ENCODE peak calls at places on chromosomes 6 and 20, in six cellular contexts. V, K, G, C, Z and Q are unnamed samples. For H3K27me3, the result is how much of the 10 kb centered on the place peaks cover.

GRCh38 chr6:4180653-4181255 is 45.4 kb upstream of the ECI2 start:
- DNase-seq in K (peak), G (no peak), Z (peak), V (no peak), C (peak), Q (no peak)

GRCh38 chr20:53154540-53154939 is 182.4 kb downstream of the TSHZ2 start:
- DNase-seq in V (no peak), C (no peak), G (no peak), Z (no peak), K (no peak), Q (no peak)

GRCh38 chr6:21409231-21409630 is 184.3 kb upstream of the SOX4 start:
- DNase-seq in G (no peak), K (no peak), C (no peak), V (no peak), Z (no peak), Q (no peak)

GRCh38 chr6:155495011-155495768 is 39.6 kb upstream of the NOX3 start:
- DNase-seq in C (peak), Z (peak), K (no peak), V (no peak), G (peak), Q (peak)

GRCh38 chr6:91678679-91679078 is 1091.8 kb upstream of the MAP3K7 start:
- DNase-seq in G (no peak), K (no peak), Z (no peak), V (no peak), C (no peak), Q (no peak)

GRCh38 chr20:50308513-50309279 is 118.1 kb downstream of the CEBPB start:
- DNase-seq in V (peak), G (peak), K (peak), Z (no peak), C (peak), Q (peak)

GRCh38 chr6:140980265-140980887 is 1152.3 kb upstream of the GJE1 start:
- DNase-seq in K (no peak), G (no peak), C (peak), V (no peak), Z (no peak), Q (no peak)

GRCh38 chr6:131981624-131981978 is 30.4 kb upstream of the CCN2 start:
- DNase-seq in C (no peak), G (no peak), K (no peak), V (no peak), Z (no peak), Q (no peak)

GRCh38 chr20:58246346-58246745 is 17.9 kb upstream of the ANKRD60 start:
- DNase-seq in G (peak), C (no peak), V (no peak), Z (no peak), K (peak), Q (no peak)

GRCh38 chr20:33859157-33859695 is 48.1 kb downstream of the CHMP4B start:
- DNase-seq in V (no peak), K (no peak), C (no peak), G (no peak), Z (no peak), Q (no peak)

GRCh38 chr20:50111120-50111828 is 1.7 kb downstream of the UBE2V1 start:
- DNase-seq in G (no peak), C (peak), Z (no peak), K (no peak), V (no peak), Q (no peak)

GRCh38 chr20:427401-427800 is 19.3 kb downstream of the RBCK1 start:
- DNase-seq in V (no peak), C (no peak), G (no peak), K (no peak), Z (no peak), Q (no peak)

GRCh38 chr20:21189761-21190523 is 64.1 kb downstream of the KIZ start:
- DNase-seq in G (no peak), C (no peak), V (no peak), Z (peak), K (no peak), Q (no peak)

GRCh38 chr6:81241717-81242116 is 510.8 kb downstream of the TENT5A start:
- DNase-seq in V (no peak), Z (no peak), K (no peak), C (peak), G (no peak), Q (no peak)

GRCh38 chr20:50130995-50131394 is 18.0 kb upstream of the UBE2V1 start:
- DNase-seq in G (no peak), V (no peak), C (peak), K (no peak), Z (no peak), Q (no peak)

GRCh38 chr6:34593741-34594140 is 37.6 kb upstream of the SPDEF start:
- DNase-seq in G (peak), V (no peak), K (no peak), C (no peak), Z (no peak), Q (no peak)

GRCh38 chr20:49948809-49949507 is 12.8 kb downstream of the RNF114 start:
- DNase-seq in G (no peak), Z (no peak), K (no peak), V (peak), C (peak), Q (peak)

GRCh38 chr20:44031001-44031574 is 116.4 kb downstream of the TOX2 start:
- DNase-seq in Z (no peak), V (no peak), C (no peak), G (no peak), K (no peak), Q (no peak)

GRCh38 chr20:44028868-44029847 is 114.5 kb downstream of the TOX2 start:
- DNase-seq in V (no peak), K (no peak), Z (no peak), G (no peak), C (no peak), Q (no peak)

GRCh38 chr20:21523398-21523868 is 9.6 kb upstream of the NKX2-2 start:
- DNase-seq in G (no peak), Z (no peak), V (no peak), C (no peak), K (no peak), Q (no peak)

GRCh38 chr6:157860505-157860991 is 37.5 kb downstream of the SNX9 start:
- DNase-seq in K (no peak), C (peak), V (no peak), Z (no peak), G (no peak), Q (no peak)

GRCh38 chr6:101747711-101748110 is 354.2 kb downstream of the GRIK2 start:
- DNase-seq in Z (no peak), K (no peak), C (no peak), G (no peak), V (no peak), Q (no peak)

GRCh38 chr6:113634352-113635163 is 222.6 kb upstream of the MARCKS start:
- DNase-seq in K (no peak), Z (no peak), V (no peak), G (no peak), C (peak), Q (no peak)

GRCh38 chr20:37131486-37131885 is 35.7 kb upstream of the RBL1 start:
- DNase-seq in V (no peak), C (no peak), K (no peak), Z (no peak), G (no peak), Q (no peak)

GRCh38 chr20:25054133-25054820 is 3.7 kb downstream of the ACSS1 start:
- DNase-seq in C (no peak), V (no peak), G (no peak), K (no peak), Z (no peak), Q (no peak)

GRCh38 chr6:40414617-40415016 is 172.5 kb downstream of the LRFN2 start:
- DNase-seq in G (no peak), Z (no peak), K (no peak), V (no peak), C (no peak), Q (no peak)

GRCh38 chr6:1870267-1870666 is 260.6 kb downstream of the FOXC1 start:
- DNase-seq in V (no peak), K (no peak), Z (no peak), G (no peak), C (no peak), Q (no peak)

GRCh38 chr6:136523196-136523595 is 27.0 kb downstream of the MAP7 start:
- DNase-seq in Z (no peak), V (no peak), C (no peak), G (no peak), K (no peak), Q (no peak)

GRCh38 chr6:137780447-137781034 is 86.5 kb upstream of the TNFAIP3 start:
- DNase-seq in K (no peak), Z (no peak), G (no peak), C (peak), V (no peak), Q (no peak)

GRCh38 chr6:24428615-24429014 is 25.9 kb downstream of the MRS2 start:
- DNase-seq in C (peak), Z (no peak), K (no peak), V (no peak), G (no peak), Q (no peak)

GRCh38 chr6:69933239-69933638 is 66.9 kb downstream of the COL19A1 start:
- DNase-seq in Z (no peak), G (no peak), K (no peak), C (peak), V (no peak), Q (no peak)

GRCh38 chr6:96542702-96543101 is 20.2 kb upstream of the FHL5 start:
- DNase-seq in G (no peak), Z (no peak), K (no peak), C (no peak), V (no peak), Q (no peak)

GRCh38 chr20:49312661-49313060 is 34.8 kb upstream of the ZNFX1 start:
- DNase-seq in K (no peak), C (no peak), V (no peak), G (no peak), Z (no peak), Q (no peak)

GRCh38 chr6:168956141-168956838 is 297.4 kb downstream of the THBS2 start:
- DNase-seq in C (peak), Z (no peak), V (no peak), G (no peak), K (no peak), Q (no peak)

GRCh38 chr20:13753436-13754036 is 31.2 kb downstream of the ESF1 start:
- DNase-seq in C (no peak), V (no peak), K (no peak), G (no peak), Z (no peak), Q (no peak)

GRCh38 chr6:156589281-156589680 is 187.9 kb upstream of the ARID1B start:
- DNase-seq in Z (no peak), K (peak), C (peak), V (peak), G (no peak), Q (peak)

GRCh38 chr20:5205348-5206210 is 78.8 kb downstream of the CDS2 start:
- DNase-seq in G (peak), C (peak), Z (peak), V (peak), K (no peak), Q (peak)

GRCh38 chr6:9397981-9398559 is 962.7 kb upstream of the SLC35B3 start:
- DNase-seq in Z (no peak), V (no peak), G (peak), C (no peak), K (no peak), Q (no peak)

GRCh38 chr6:139108378-139108777 is 26.5 kb upstream of the HECA start:
- DNase-seq in V (no peak), C (no peak), K (no peak), Z (no peak), G (no peak), Q (no peak)

GRCh38 chr6:149474108-149474935 is 10.5 kb downstream of the ZC3H12D start:
- DNase-seq in V (no peak), K (no peak), C (no peak), G (no peak), Z (no peak), Q (no peak)

GRCh38 chr20:63124782-63125580 is 91.0 kb downstream of the YTHDF1 start:
- DNase-seq in K (no peak), G (no peak), Z (no peak), C (no peak), V (no peak), Q (no peak)

GRCh38 chr20:63125581-63125892 is 90.4 kb downstream of the YTHDF1 start:
- DNase-seq in G (no peak), C (no peak), V (no peak), K (no peak), Z (no peak), Q (no peak)

GRCh38 chr20:63122626-63123025 is 93.3 kb downstream of the YTHDF1 start:
- DNase-seq in V (no peak), C (no peak), G (no peak), K (no peak), Z (no peak), Q (no peak)

GRCh38 chr20:63123326-63123725 is 92.6 kb downstream of the YTHDF1 start:
- DNase-seq in Z (no peak), C (no peak), K (no peak), V (no peak), G (no peak), Q (no peak)

GRCh38 chr20:63124092-63124781 is 91.7 kb downstream of the YTHDF1 start:
- DNase-seq in G (no peak), C (peak), K (no peak), V (no peak), Z (no peak), Q (no peak)
- H3K27me3 ChIP-seq in G (under half), C (under half), K (under half), V (under half), Z (half or more), Q (under half)

GRCh38 chr6:10407018-10407673 is 7.7 kb downstream of the TFAP2A start:
- DNase-seq in G (no peak), V (no peak), K (no peak), Z (no peak), C (no peak), Q (no peak)
- H3K27me3 ChIP-seq in G (under half), V (under half), K (under half), Z (half or more), C (under half), Q (under half)

DNA sequence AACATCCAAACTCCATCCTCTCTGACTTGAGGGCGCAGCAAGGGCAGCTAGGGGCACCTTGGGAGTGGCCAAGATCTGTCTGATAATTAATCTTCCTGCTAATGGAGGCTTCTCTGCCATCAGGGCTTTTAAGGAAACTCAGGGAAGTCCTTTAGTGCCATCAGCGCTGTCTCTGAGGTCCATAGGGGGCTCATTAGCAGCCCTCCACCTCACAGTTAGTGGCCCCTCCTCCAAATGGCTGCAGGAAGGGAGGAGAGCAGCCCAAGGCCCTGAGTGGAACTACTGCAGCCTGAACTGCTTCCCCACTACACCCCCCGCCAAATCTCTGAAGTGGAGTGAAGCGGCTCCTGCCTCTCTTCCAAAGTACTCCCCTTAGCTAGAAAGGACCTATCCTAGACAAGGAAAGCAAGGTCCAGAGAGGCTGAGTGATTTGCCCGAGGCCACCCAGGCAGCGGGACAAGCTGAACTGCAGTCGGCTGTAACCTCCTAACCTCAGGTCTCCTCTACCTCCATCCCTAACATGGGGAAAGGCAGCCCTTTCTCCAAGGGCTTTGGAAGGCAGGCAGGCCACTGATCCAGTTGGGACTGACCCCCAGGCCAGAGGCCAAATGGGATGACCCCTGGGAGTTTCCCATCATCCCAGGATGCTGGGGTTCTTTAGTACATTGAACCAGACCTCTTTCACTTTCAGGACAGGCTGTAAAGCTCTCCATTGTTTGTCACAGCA is 39.5 kb upstream of the ZFAND3 start:
- DNase-seq in C (no peak), Z (no peak), V (no peak), G (no peak), K (no peak), Q (no peak)
- H3K27me3 ChIP-seq in C (under half), Z (under half), V (under half), G (under half), K (under half), Q (under half)

GRCh38 chr6:11065436-11066202 is 21.5 kb upstream of the ELOVL2 start:
- DNase-seq in Z (no peak), V (no peak), G (no peak), C (no peak), K (no peak), Q (no peak)

GRCh38 chr6:11066505-11067347 is 22.6 kb upstream of the ELOVL2 start:
- DNase-seq in G (no peak), Z (no peak), C (no peak), V (no peak), K (no peak), Q (no peak)

GRCh38 chr6:11064836-11065235 is 20.7 kb upstream of the ELOVL2 start:
- DNase-seq in G (no peak), V (no peak), C (no peak), Z (peak), K (no peak), Q (no peak)

GRCh38 chr6:11062083-11062482 is 18.0 kb upstream of the ELOVL2 start:
- DNase-seq in G (no peak), V (no peak), K (no peak), C (no peak), Z (no peak), Q (no peak)

GRCh38 chr6:11062715-11063114 is 18.6 kb upstream of the ELOVL2 start:
- DNase-seq in K (no peak), C (no peak), V (no peak), Z (no peak), G (no peak), Q (no peak)
- H3K27me3 ChIP-seq in K (under half), C (under half), V (under half), Z (under half), G (under half), Q (under half)